ENCODE peak calls at places on chromosomes 1 and 21, in ten cellular contexts. B is transverse colon; C is CD4-positive, alpha-beta memory T cell; J is heart left ventricle; W is A549; Z is cardiac muscle cell; D is brain microvascular endothelial cell; N is pancreas; K is astrocyte; E is prostate gland. T is an unnamed sample.

GRCh38 chr1:66373072-66373685 is 160.8 kb upstream of the SGIP1 start:
- DNase-seq in K (no peak), J (no peak), E (no peak), W (no peak), Z (no peak), B (no peak), N (no peak), D (no peak), C (no peak), T (no peak)

GRCh38 chr1:235063068-235063765 is 65.4 kb downstream of the TOMM20 start:
- DNase-seq in E (no peak), J (peak; percentile 24), B (no peak), K (no peak), N (no peak), Z (no peak), D (no peak), W (no peak), C (no peak), T (peak; percentile 42)

GRCh38 chr1:179046808-179047636 is 21.3 kb downstream of the FAM20B start:
- DNase-seq in J (no peak), N (no peak), K (no peak), D (no peak), C (no peak), Z (peak; percentile 85), E (no peak), W (no peak), B (no peak), T (no peak)

GRCh38 chr1:88088481-88088880 is 595.6 kb upstream of the PKN2 start:
- DNase-seq in W (no peak), D (no peak), N (no peak), C (no peak), E (no peak), J (no peak), Z (no peak), B (no peak), K (no peak), T (no peak)

GRCh38 chr21:30194701-30195299 is 21.1 kb downstream of the CLDN8 start:
- DNase-seq in Z (peak; percentile 64), C (no peak), W (no peak), D (peak; percentile 37), K (no peak), B (no peak), E (no peak), N (no peak), J (no peak), T (no peak)

GRCh38 chr1:9842073-9842711 is 18.4 kb upstream of the CLSTN1 start:
- DNase-seq in D (no peak), J (no peak), W (no peak), Z (no peak), N (no peak), C (no peak), B (no peak), E (no peak), K (no peak), T (peak; percentile 75)

GRCh38 chr1:153655333-153655732 is 3.2 kb upstream of the SNAPIN start:
- DNase-seq in W (no peak), K (no peak), D (no peak), E (no peak), N (no peak), J (no peak), B (no peak), C (no peak), Z (no peak), T (no peak)

GRCh38 chr1:29218223-29218622 is 12.5 kb downstream of the MECR start:
- DNase-seq in J (no peak), E (no peak), D (no peak), K (no peak), B (no peak), W (no peak), C (no peak), Z (no peak), N (no peak), T (no peak)

GRCh38 chr1:19036049-19036546 is 79.6 kb upstream of the IFFO2 start:
- DNase-seq in C (no peak), E (peak; percentile 48), N (no peak), K (no peak), B (no peak), W (no peak), Z (no peak), D (no peak), J (no peak), T (peak; percentile 78)

GRCh38 chr1:168751195-168751650 is 22.2 kb upstream of the DPT start:
- DNase-seq in E (no peak), W (no peak), J (no peak), N (no peak), B (no peak), C (no peak), Z (no peak), D (no peak), K (peak; percentile 50), T (no peak)

GRCh38 chr1:206589206-206589605 is 23.1 kb downstream of the EIF2D start:
- DNase-seq in N (no peak), Z (no peak), J (peak; percentile 48), D (peak; percentile 86), C (no peak), K (peak; percentile 95), B (no peak), W (no peak), E (no peak), T (peak; percentile 96)

GRCh38 chr1:220336391-220337065 is 64.3 kb upstream of the RAB3GAP2 start:
- DNase-seq in J (no peak), W (no peak), K (no peak), C (no peak), E (no peak), Z (no peak), B (no peak), N (no peak), D (no peak), T (no peak)

GRCh38 chr1:11289064-11289463 is 16.1 kb downstream of the UBIAD1 start:
- DNase-seq in W (no peak), B (no peak), K (no peak), J (no peak), C (no peak), N (no peak), D (no peak), E (no peak), Z (peak; percentile 3), T (no peak)

GRCh38 chr1:200381256-200381980 is 28.4 kb downstream of the ZNF281 start:
- DNase-seq in N (no peak), B (no peak), J (no peak), W (no peak), C (no peak), E (no peak), Z (no peak), D (no peak), K (no peak), T (no peak)

GRCh38 chr1:200380589-200381021 is 29.2 kb downstream of the ZNF281 start:
- DNase-seq in J (no peak), D (no peak), E (no peak), N (no peak), C (no peak), Z (no peak), K (no peak), W (no peak), B (no peak), T (no peak)

GRCh38 chr1:200379431-200379755 is 30.4 kb downstream of the ZNF281 start:
- DNase-seq in Z (no peak), D (peak; percentile 88), E (no peak), K (peak; percentile 95), C (no peak), B (no peak), W (peak; percentile 81), J (no peak), N (no peak), T (peak; percentile 86)

GRCh38 chr1:200378096-200378495 is 31.7 kb downstream of the ZNF281 start:
- DNase-seq in E (no peak), Z (no peak), N (no peak), K (no peak), J (no peak), B (no peak), W (no peak), C (no peak), D (no peak), T (no peak)

GRCh38 chr1:200379940-200380588 is 29.8 kb downstream of the ZNF281 start:
- DNase-seq in J (no peak), W (no peak), B (no peak), K (no peak), C (no peak), Z (no peak), E (no peak), D (no peak), N (no peak), T (no peak)
- H3K4me3 ChIP-seq in J (no peak overlapping the region), W (no peak overlapping the region), B (no peak overlapping the region), K (no peak overlapping the region), C (no peak overlapping the region), Z (no peak overlapping the region), E (no peak overlapping the region), D (no peak overlapping the region), N (no peak overlapping the region), T (no peak overlapping the region)

GRCh38 chr1:35274197-35274596 is 5.7 kb downstream of the ZMYM4 start:
- DNase-seq in W (no peak), N (no peak), D (no peak), B (no peak), K (no peak), E (no peak), J (no peak), Z (no peak), C (no peak), T (no peak)
- H3K27ac ChIP-seq in W (no peak overlapping the region), N (no peak overlapping the region), D (no peak overlapping the region), B (no peak overlapping the region), K (no peak overlapping the region), E (no peak overlapping the region), J (no peak overlapping the region), Z (no peak overlapping the region), C (no peak overlapping the region), T (no peak overlapping the region)

DNA sequence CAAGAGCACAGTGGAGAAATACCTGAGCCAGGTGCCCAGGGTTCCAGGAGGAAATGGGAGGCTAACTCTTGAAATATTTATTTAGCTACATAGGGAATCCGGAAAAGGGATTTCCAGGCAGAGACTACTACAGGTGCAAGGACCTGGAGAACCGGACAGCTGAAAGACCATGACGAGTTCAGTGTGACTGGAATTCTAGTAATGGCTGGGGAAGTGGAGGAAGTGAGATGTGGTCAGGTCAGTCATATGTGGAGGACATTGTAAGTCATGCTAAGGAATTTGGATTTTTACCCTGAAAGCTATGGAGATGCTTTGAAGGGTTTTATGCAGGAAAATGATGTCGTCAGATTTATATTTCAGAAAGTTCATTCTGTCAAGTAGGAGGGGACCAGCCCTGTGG is 1.8 kb downstream of the CAP1 start:
- DNase-seq in N (no peak), E (no peak), C (no peak), W (no peak), D (no peak), K (peak; percentile 63), B (no peak), J (no peak), Z (no peak), T (no peak)
- H3K4me3 ChIP-seq in N (no peak overlapping the region), E (no peak overlapping the region), C (peak overlapping the region; percentile 14), W (peak overlapping the region; percentile 99), D (peak overlapping the region; percentile 79), K (peak overlapping the region; percentile 87), B (no peak overlapping the region), J (peak overlapping the region; percentile 84), Z (no peak overlapping the region), T (peak overlapping the region; percentile 90)

DNA sequence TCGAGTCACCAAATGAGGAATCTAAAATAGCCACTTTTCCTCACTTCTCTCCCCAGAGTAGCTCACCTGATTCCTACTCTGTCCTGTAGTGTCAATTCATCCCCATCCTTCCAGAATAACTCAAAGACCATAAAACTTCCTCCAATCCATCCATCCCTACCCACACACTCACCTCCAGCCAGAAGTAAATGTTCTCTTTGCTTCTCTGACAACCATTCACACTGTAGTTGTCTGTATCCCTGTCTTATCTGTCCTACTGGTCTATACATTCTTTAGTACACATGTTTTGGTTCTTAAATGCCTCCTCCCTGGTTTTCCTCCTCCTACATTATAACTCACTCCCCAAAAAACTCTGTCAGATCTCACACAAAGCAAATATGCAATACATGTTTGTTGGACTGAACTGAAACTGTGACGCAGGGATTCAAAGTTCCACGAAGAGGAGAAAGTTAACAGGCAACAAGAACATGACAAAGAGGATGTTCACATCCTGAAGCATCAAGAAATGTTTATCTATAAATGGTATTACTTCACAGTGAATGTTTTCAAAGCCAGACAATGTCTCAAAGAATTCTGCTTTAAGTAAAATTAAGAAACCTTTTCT is 11.0 kb downstream of the TP53BP2 start:
- DNase-seq in K (peak; percentile 61), Z (no peak), C (peak; percentile 45), E (no peak), N (no peak), J (no peak), B (no peak), W (no peak), D (peak; percentile 85), T (peak; percentile 88)
- H3K27ac ChIP-seq in K (peak overlapping the region; percentile 43), Z (peak overlapping the region; percentile 88), C (peak overlapping the region; percentile 52), E (peak overlapping the region; percentile 40), N (no peak overlapping the region), J (no peak overlapping the region), B (peak overlapping the region; percentile 24), W (no peak overlapping the region), D (peak overlapping the region; percentile 82), T (peak overlapping the region; percentile 89)